ENCODE peak calls at places on chromosomes 7 and 10, in eight cellular contexts. One of them, this sample, is unnamed.
A peak's percentile ranks its signal among the peaks of the same experiment; 100 is the strongest.

GRCh38 chr10:27451054-27451453 is 53.0 kb upstream of the RAB18 start:
- DNase-seq in posterior cingulate gyrus: no peak
- DNase-seq in kidney tubule cell: no peak
- DNase-seq in activated naive CD4-positive, alpha-beta T cell: no peak
- DNase-seq in DMS79: no peak
- DNase-seq in pancreas: no peak
- DNase-seq in RKO: no peak
- DNase-seq in NCI-H1105: no peak
- DNase-seq in this sample: no peak

GRCh38 chr7:107027208-107027607 is 17.3 kb upstream of the PRKAR2B start:
- DNase-seq in NCI-H1105: no peak
- DNase-seq in posterior cingulate gyrus: no peak
- DNase-seq in activated naive CD4-positive, alpha-beta T cell: no peak
- DNase-seq in pancreas: no peak
- DNase-seq in kidney tubule cell: no peak
- DNase-seq in RKO: no peak
- DNase-seq in DMS79: no peak
- DNase-seq in this sample: no peak

GRCh38 chr7:132618956-132619305 is 42.7 kb upstream of the PLXNA4 start:
- DNase-seq in activated naive CD4-positive, alpha-beta T cell: no peak
- DNase-seq in kidney tubule cell: peak; percentile 22
- DNase-seq in posterior cingulate gyrus: no peak
- DNase-seq in NCI-H1105: no peak
- DNase-seq in pancreas: no peak
- DNase-seq in DMS79: no peak
- DNase-seq in RKO: peak; percentile 31
- DNase-seq in this sample: no peak

GRCh38 chr7:130387628-130388403 is 7.5 kb downstream of the CPA1 start:
- DNase-seq in posterior cingulate gyrus: no peak
- DNase-seq in pancreas: peak; percentile 84
- DNase-seq in DMS79: no peak
- DNase-seq in kidney tubule cell: no peak
- DNase-seq in RKO: no peak
- DNase-seq in NCI-H1105: no peak
- DNase-seq in activated naive CD4-positive, alpha-beta T cell: no peak
- DNase-seq in this sample: peak; percentile 91

GRCh38 chr10:110676016-110676415 is 31.9 kb downstream of the RBM20 start:
- DNase-seq in pancreas: no peak
- DNase-seq in kidney tubule cell: no peak
- DNase-seq in DMS79: no peak
- DNase-seq in RKO: no peak
- DNase-seq in NCI-H1105: no peak
- DNase-seq in posterior cingulate gyrus: no peak
- DNase-seq in activated naive CD4-positive, alpha-beta T cell: no peak
- DNase-seq in this sample: no peak

GRCh38 chr7:130365511-130366441 is 14.5 kb upstream of the CPA1 start:
- DNase-seq in activated naive CD4-positive, alpha-beta T cell: no peak
- DNase-seq in pancreas: no peak
- DNase-seq in NCI-H1105: peak; percentile 99
- DNase-seq in posterior cingulate gyrus: no peak
- DNase-seq in DMS79: peak; percentile 99
- DNase-seq in RKO: no peak
- DNase-seq in kidney tubule cell: peak; percentile 77
- DNase-seq in this sample: peak; percentile 96

GRCh38 chr7:135758531-135758932 is 9.9 kb upstream of the FAM180A start:
- DNase-seq in kidney tubule cell: no peak
- DNase-seq in posterior cingulate gyrus: no peak
- DNase-seq in DMS79: no peak
- DNase-seq in NCI-H1105: no peak
- DNase-seq in activated naive CD4-positive, alpha-beta T cell: no peak
- DNase-seq in pancreas: no peak
- DNase-seq in RKO: no peak
- DNase-seq in this sample: peak; percentile 53

GRCh38 chr10:58517481-58518355 is 5.0 kb downstream of the BICC1 start:
- DNase-seq in pancreas: no peak
- DNase-seq in posterior cingulate gyrus: no peak
- DNase-seq in DMS79: no peak
- DNase-seq in activated naive CD4-positive, alpha-beta T cell: no peak
- DNase-seq in NCI-H1105: no peak
- DNase-seq in RKO: no peak
- DNase-seq in kidney tubule cell: peak; percentile 42
- DNase-seq in this sample: no peak

GRCh38 chr7:101947899-101948298 is 130.5 kb downstream of the CUX1 start:
- DNase-seq in DMS79: no peak
- DNase-seq in RKO: no peak
- DNase-seq in posterior cingulate gyrus: no peak
- DNase-seq in activated naive CD4-positive, alpha-beta T cell: no peak
- DNase-seq in kidney tubule cell: no peak
- DNase-seq in pancreas: no peak
- DNase-seq in NCI-H1105: peak; percentile 94
- DNase-seq in this sample: no peak

GRCh38 chr7:27112960-27113949 is 10.8 kb upstream of the HOXA2 start:
- DNase-seq in NCI-H1105: no peak
- DNase-seq in DMS79: no peak
- DNase-seq in pancreas: peak; percentile 64
- DNase-seq in activated naive CD4-positive, alpha-beta T cell: no peak
- DNase-seq in kidney tubule cell: peak; percentile 83
- DNase-seq in posterior cingulate gyrus: no peak
- DNase-seq in RKO: no peak
- DNase-seq in this sample: peak; percentile 80

GRCh38 chr10:75009426-75009825 is 102.0 kb upstream of the SAMD8 start:
- DNase-seq in pancreas: no peak
- DNase-seq in activated naive CD4-positive, alpha-beta T cell: no peak
- DNase-seq in NCI-H1105: no peak
- DNase-seq in kidney tubule cell: no peak
- DNase-seq in DMS79: no peak
- DNase-seq in RKO: no peak
- DNase-seq in posterior cingulate gyrus: no peak
- DNase-seq in this sample: peak; percentile 22

GRCh38 chr10:84179059-84179710 is 5.6 kb downstream of the GPR15LG start:
- DNase-seq in pancreas: no peak
- DNase-seq in kidney tubule cell: peak; percentile 98
- DNase-seq in activated naive CD4-positive, alpha-beta T cell: no peak
- DNase-seq in RKO: peak; percentile 53
- DNase-seq in NCI-H1105: peak; percentile 71
- DNase-seq in DMS79: peak; percentile 49
- DNase-seq in posterior cingulate gyrus: peak; percentile 42
- DNase-seq in this sample: no peak

GRCh38 chr7:28407643-28408042 is 4.7 kb upstream of the CREB5 start:
- DNase-seq in RKO: peak; percentile 30
- DNase-seq in DMS79: no peak
- DNase-seq in kidney tubule cell: peak; percentile 24
- DNase-seq in activated naive CD4-positive, alpha-beta T cell: no peak
- DNase-seq in pancreas: no peak
- DNase-seq in posterior cingulate gyrus: no peak
- DNase-seq in NCI-H1105: no peak
- DNase-seq in this sample: no peak

GRCh38 chr7:29146888-29147609 is 712 bp upstream of the CPVL start:
- DNase-seq in NCI-H1105: peak; percentile 67
- DNase-seq in posterior cingulate gyrus: no peak
- DNase-seq in pancreas: no peak
- DNase-seq in RKO: peak; percentile 21
- DNase-seq in DMS79: no peak
- DNase-seq in activated naive CD4-positive, alpha-beta T cell: no peak
- DNase-seq in kidney tubule cell: peak; percentile 55
- DNase-seq in this sample: no peak

GRCh38 chr10:11184093-11184492 is 166.4 kb downstream of the CELF2 start:
- DNase-seq in DMS79: no peak
- DNase-seq in RKO: no peak
- DNase-seq in NCI-H1105: no peak
- DNase-seq in pancreas: no peak
- DNase-seq in posterior cingulate gyrus: no peak
- DNase-seq in kidney tubule cell: no peak
- DNase-seq in activated naive CD4-positive, alpha-beta T cell: no peak
- DNase-seq in this sample: no peak

GRCh38 chr7:13538669-13539068 is 450.8 kb downstream of the ETV1 start:
- DNase-seq in DMS79: no peak
- DNase-seq in activated naive CD4-positive, alpha-beta T cell: no peak
- DNase-seq in pancreas: no peak
- DNase-seq in posterior cingulate gyrus: no peak
- DNase-seq in kidney tubule cell: no peak
- DNase-seq in NCI-H1105: no peak
- DNase-seq in RKO: no peak
- DNase-seq in this sample: no peak

GRCh38 chr10:13893926-13894325 is 307.2 kb downstream of the PRPF18 start:
- DNase-seq in pancreas: no peak
- DNase-seq in DMS79: no peak
- DNase-seq in activated naive CD4-positive, alpha-beta T cell: no peak
- DNase-seq in kidney tubule cell: peak; percentile 48
- DNase-seq in NCI-H1105: no peak
- DNase-seq in RKO: peak; percentile 32
- DNase-seq in posterior cingulate gyrus: no peak
- DNase-seq in this sample: no peak

GRCh38 chr10:105585753-105586152 is 944.7 kb downstream of the SORCS3 start:
- DNase-seq in NCI-H1105: no peak
- DNase-seq in posterior cingulate gyrus: no peak
- DNase-seq in kidney tubule cell: peak; percentile 62
- DNase-seq in RKO: no peak
- DNase-seq in pancreas: no peak
- DNase-seq in activated naive CD4-positive, alpha-beta T cell: no peak
- DNase-seq in DMS79: no peak
- DNase-seq in this sample: peak; percentile 88

GRCh38 chr10:60497364-60497763 is 107.7 kb upstream of the ANK3 start:
- DNase-seq in activated naive CD4-positive, alpha-beta T cell: no peak
- DNase-seq in posterior cingulate gyrus: no peak
- DNase-seq in kidney tubule cell: no peak
- DNase-seq in pancreas: no peak
- DNase-seq in NCI-H1105: no peak
- DNase-seq in DMS79: no peak
- DNase-seq in RKO: no peak
- DNase-seq in this sample: no peak

GRCh38 chr10:6891924-6892323 is 311.8 kb upstream of the PRKCQ start:
- DNase-seq in DMS79: no peak
- DNase-seq in NCI-H1105: no peak
- DNase-seq in posterior cingulate gyrus: no peak
- DNase-seq in RKO: no peak
- DNase-seq in pancreas: no peak
- DNase-seq in kidney tubule cell: no peak
- DNase-seq in activated naive CD4-positive, alpha-beta T cell: no peak
- DNase-seq in this sample: no peak

GRCh38 chr10:32332299-32332750 is 14.6 kb downstream of the EPC1 start:
- DNase-seq in NCI-H1105: no peak
- DNase-seq in kidney tubule cell: peak; percentile 82
- DNase-seq in pancreas: no peak
- DNase-seq in DMS79: no peak
- DNase-seq in posterior cingulate gyrus: no peak
- DNase-seq in RKO: no peak
- DNase-seq in activated naive CD4-positive, alpha-beta T cell: peak; percentile 21
- DNase-seq in this sample: no peak

GRCh38 chr10:111967547-111967946 is 216.0 kb downstream of the GPAM start:
- DNase-seq in NCI-H1105: no peak
- DNase-seq in DMS79: no peak
- DNase-seq in pancreas: no peak
- DNase-seq in kidney tubule cell: no peak
- DNase-seq in activated naive CD4-positive, alpha-beta T cell: no peak
- DNase-seq in posterior cingulate gyrus: no peak
- DNase-seq in RKO: no peak
- DNase-seq in this sample: no peak

GRCh38 chr7:47576909-47577255 is 5.0 kb downstream of the TNS3 start:
- DNase-seq in DMS79: no peak
- DNase-seq in activated naive CD4-positive, alpha-beta T cell: no peak
- DNase-seq in RKO: no peak
- DNase-seq in posterior cingulate gyrus: no peak
- DNase-seq in pancreas: no peak
- DNase-seq in NCI-H1105: no peak
- DNase-seq in kidney tubule cell: peak; percentile 21
- DNase-seq in this sample: no peak

GRCh38 chr10:44010873-44011602 is 362.4 kb upstream of the ZNF32 start:
- DNase-seq in activated naive CD4-positive, alpha-beta T cell: no peak
- DNase-seq in RKO: no peak
- DNase-seq in DMS79: no peak
- DNase-seq in posterior cingulate gyrus: no peak
- DNase-seq in kidney tubule cell: peak; percentile 94
- DNase-seq in NCI-H1105: no peak
- DNase-seq in pancreas: no peak
- DNase-seq in this sample: no peak

GRCh38 chr7:130882396-130882795 is 148.4 kb upstream of the KLF14 start:
- DNase-seq in pancreas: no peak
- DNase-seq in NCI-H1105: no peak
- DNase-seq in DMS79: no peak
- DNase-seq in RKO: peak; percentile 45
- DNase-seq in activated naive CD4-positive, alpha-beta T cell: no peak
- DNase-seq in kidney tubule cell: no peak
- DNase-seq in posterior cingulate gyrus: no peak
- DNase-seq in this sample: no peak

GRCh38 chr7:82428186-82428961 is 15.2 kb downstream of the CACNA2D1 start:
- DNase-seq in kidney tubule cell: no peak
- DNase-seq in posterior cingulate gyrus: no peak
- DNase-seq in pancreas: no peak
- DNase-seq in activated naive CD4-positive, alpha-beta T cell: no peak
- DNase-seq in DMS79: no peak
- DNase-seq in NCI-H1105: no peak
- DNase-seq in RKO: no peak
- DNase-seq in this sample: no peak

GRCh38 chr10:121851791-121852190 is 76.0 kb downstream of the ATE1 start:
- DNase-seq in DMS79: no peak
- DNase-seq in kidney tubule cell: no peak
- DNase-seq in NCI-H1105: peak; percentile 54
- DNase-seq in activated naive CD4-positive, alpha-beta T cell: no peak
- DNase-seq in pancreas: no peak
- DNase-seq in RKO: no peak
- DNase-seq in posterior cingulate gyrus: no peak
- DNase-seq in this sample: no peak

GRCh38 chr10:80537086-80537704 is 507 bp upstream of the SH2D4B start:
- DNase-seq in activated naive CD4-positive, alpha-beta T cell: no peak
- DNase-seq in kidney tubule cell: no peak
- DNase-seq in DMS79: no peak
- DNase-seq in pancreas: no peak
- DNase-seq in NCI-H1105: no peak
- DNase-seq in posterior cingulate gyrus: no peak
- DNase-seq in RKO: no peak
- DNase-seq in this sample: no peak

GRCh38 chr7:16098585-16099179 is 322.7 kb downstream of the CRPPA start:
- DNase-seq in DMS79: no peak
- DNase-seq in RKO: peak; percentile 5
- DNase-seq in posterior cingulate gyrus: no peak
- DNase-seq in activated naive CD4-positive, alpha-beta T cell: no peak
- DNase-seq in pancreas: no peak
- DNase-seq in NCI-H1105: no peak
- DNase-seq in kidney tubule cell: peak; percentile 32
- DNase-seq in this sample: no peak

GRCh38 chr7:74412603-74413002 is 41.1 kb upstream of the GTF2IRD1 start:
- DNase-seq in DMS79: no peak
- DNase-seq in posterior cingulate gyrus: no peak
- DNase-seq in activated naive CD4-positive, alpha-beta T cell: no peak
- DNase-seq in RKO: no peak
- DNase-seq in pancreas: no peak
- DNase-seq in kidney tubule cell: no peak
- DNase-seq in NCI-H1105: no peak
- DNase-seq in this sample: no peak

GRCh38 chr7:8637322-8637721 is 203.9 kb downstream of the NXPH1 start:
- DNase-seq in pancreas: no peak
- DNase-seq in NCI-H1105: peak; percentile 36
- DNase-seq in DMS79: no peak
- DNase-seq in activated naive CD4-positive, alpha-beta T cell: no peak
- DNase-seq in RKO: no peak
- DNase-seq in kidney tubule cell: no peak
- DNase-seq in posterior cingulate gyrus: no peak
- DNase-seq in this sample: no peak

GRCh38 chr10:28545967-28546644 is 13.2 kb downstream of the WAC start:
- DNase-seq in posterior cingulate gyrus: no peak
- DNase-seq in activated naive CD4-positive, alpha-beta T cell: no peak
- DNase-seq in NCI-H1105: no peak
- DNase-seq in RKO: no peak
- DNase-seq in DMS79: no peak
- DNase-seq in kidney tubule cell: no peak
- DNase-seq in pancreas: no peak
- DNase-seq in this sample: no peak

GRCh38 chr7:111980721-111981120 is 225.5 kb downstream of the DOCK4 start:
- DNase-seq in NCI-H1105: no peak
- DNase-seq in pancreas: no peak
- DNase-seq in posterior cingulate gyrus: no peak
- DNase-seq in DMS79: no peak
- DNase-seq in kidney tubule cell: no peak
- DNase-seq in RKO: no peak
- DNase-seq in activated naive CD4-positive, alpha-beta T cell: no peak
- DNase-seq in this sample: no peak

GRCh38 chr10:110007171-110007700 is 548 bp upstream of the ADD3 start:
- DNase-seq in NCI-H1105: no peak
- DNase-seq in RKO: peak; percentile 30
- DNase-seq in DMS79: no peak
- DNase-seq in pancreas: no peak
- DNase-seq in activated naive CD4-positive, alpha-beta T cell: peak; percentile 34
- DNase-seq in kidney tubule cell: peak; percentile 53
- DNase-seq in posterior cingulate gyrus: no peak
- DNase-seq in this sample: peak; percentile 94

This sample was measured in SJSA1.